ENCODE peak calls at places on chromosomes 1 and 21, in five cellular contexts. One of them, this sample, is unnamed.

GRCh38 chr21:42112857-42113256 is 41.7 kb downstream of the UMODL1 start:
- DNase-seq in transverse colon: no peak
- DNase-seq in upper lobe of right lung: no peak
- DNase-seq in adrenal gland: no peak
- DNase-seq in A673: peak; percentile 33
- DNase-seq in this sample: no peak

GRCh38 chr1:91557039-91557690 is 56.5 kb downstream of the CDC7 start:
- DNase-seq in transverse colon: no peak
- DNase-seq in upper lobe of right lung: no peak
- DNase-seq in adrenal gland: no peak
- DNase-seq in A673: no peak
- DNase-seq in this sample: no peak

GRCh38 chr21:41631564-41632461 is 123.9 kb upstream of the TMPRSS2 start:
- DNase-seq in transverse colon: peak; percentile 83
- DNase-seq in upper lobe of right lung: peak; percentile 84
- DNase-seq in adrenal gland: no peak
- DNase-seq in A673: no peak
- DNase-seq in this sample: no peak

GRCh38 chr1:219917281-219917680 is 11.1 kb downstream of the SLC30A10 start:
- DNase-seq in transverse colon: no peak
- DNase-seq in upper lobe of right lung: no peak
- DNase-seq in adrenal gland: no peak
- DNase-seq in A673: no peak
- DNase-seq in this sample: no peak

GRCh38 chr1:51966559-51966958 is 23.9 kb downstream of the RAB3B start:
- DNase-seq in transverse colon: no peak
- DNase-seq in upper lobe of right lung: no peak
- DNase-seq in adrenal gland: no peak
- DNase-seq in A673: peak; percentile 79
- DNase-seq in this sample: no peak

GRCh38 chr1:155326659-155327058 is 6.0 kb downstream of the RUSC1 start:
- DNase-seq in transverse colon: no peak
- DNase-seq in upper lobe of right lung: no peak
- DNase-seq in adrenal gland: no peak
- DNase-seq in A673: no peak
- DNase-seq in this sample: no peak

GRCh38 chr1:33762099-33762830 is 101.6 kb upstream of the HMGB4 start:
- DNase-seq in transverse colon: no peak
- DNase-seq in upper lobe of right lung: no peak
- DNase-seq in adrenal gland: no peak
- DNase-seq in A673: no peak
- DNase-seq in this sample: no peak

GRCh38 chr21:24729568-24729967 is 877.7 kb downstream of the MRPL39 start:
- DNase-seq in transverse colon: no peak
- DNase-seq in upper lobe of right lung: no peak
- DNase-seq in adrenal gland: no peak
- DNase-seq in A673: no peak
- DNase-seq in this sample: no peak

GRCh38 chr1:197675475-197676324 is 99.6 kb downstream of the DENND1B start:
- DNase-seq in transverse colon: peak; percentile 11
- DNase-seq in upper lobe of right lung: no peak
- DNase-seq in adrenal gland: peak; percentile 21
- DNase-seq in A673: peak; percentile 26
- DNase-seq in this sample: no peak

GRCh38 chr1:67833595-67833926 is 294 bp upstream of the GNG12 start:
- DNase-seq in transverse colon: no peak
- DNase-seq in upper lobe of right lung: no peak
- DNase-seq in adrenal gland: peak; percentile 68
- DNase-seq in A673: peak; percentile 48
- DNase-seq in this sample: no peak

GRCh38 chr1:53448241-53448841 is 10.9 kb upstream of the DMRTB1 start:
- DNase-seq in transverse colon: no peak
- DNase-seq in upper lobe of right lung: no peak
- DNase-seq in adrenal gland: no peak
- DNase-seq in A673: no peak
- DNase-seq in this sample: no peak

GRCh38 chr1:81834921-81835698 is 34.4 kb downstream of the ADGRL2 start:
- DNase-seq in transverse colon: no peak
- DNase-seq in upper lobe of right lung: no peak
- DNase-seq in adrenal gland: no peak
- DNase-seq in A673: no peak
- DNase-seq in this sample: no peak

DNA sequence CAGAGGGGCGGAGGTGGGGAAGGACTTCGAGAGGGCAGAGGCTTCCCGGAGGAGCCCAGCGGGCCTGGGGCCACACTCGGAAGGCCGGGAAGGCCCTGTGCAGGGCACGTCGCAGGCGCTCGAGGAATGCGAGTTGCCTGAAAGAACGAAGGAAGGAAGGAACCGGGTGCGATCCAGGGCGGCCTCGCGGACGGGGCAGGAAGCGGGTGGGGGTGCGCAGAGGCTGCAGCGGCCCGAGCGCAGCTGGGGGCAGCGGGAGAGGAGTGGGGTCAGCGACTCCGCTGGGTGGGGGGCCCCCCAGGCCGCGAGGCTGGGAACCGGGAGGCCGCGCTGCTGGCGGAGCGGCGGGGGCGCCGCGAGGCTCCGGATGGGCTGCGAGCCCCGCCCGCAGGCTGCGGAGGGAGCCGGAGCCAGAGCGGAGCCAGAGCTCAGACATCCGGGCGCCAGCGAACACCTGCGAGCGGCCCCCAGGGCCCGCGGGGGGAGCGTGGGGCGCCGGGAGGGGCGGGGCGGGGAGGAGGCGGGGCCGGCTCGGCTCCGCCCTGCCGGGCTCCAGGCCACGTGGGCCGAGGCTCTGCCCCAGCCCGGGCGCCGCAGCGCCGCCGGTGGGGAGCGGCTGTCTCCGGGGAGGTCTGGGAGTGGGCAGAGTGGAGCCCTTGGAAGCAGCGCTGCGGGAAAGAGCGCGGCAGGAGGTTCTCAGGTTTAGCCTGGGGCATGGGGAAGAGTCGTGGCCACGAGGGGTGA is 4.6 kb downstream of the ID3 start:
- DNase-seq in transverse colon: peak; percentile 90
- DNase-seq in upper lobe of right lung: peak; percentile 93
- DNase-seq in adrenal gland: peak; percentile 74
- DNase-seq in A673: peak; percentile 93
- DNase-seq in this sample: peak; percentile 92
- H3K4me1 ChIP-seq in transverse colon: peaks cover 51% of the 10 kb centered on the region
- H3K4me1 ChIP-seq in upper lobe of right lung: peaks cover 40% of the 10 kb centered on the region
- H3K4me1 ChIP-seq in adrenal gland: peaks cover 10% of the 10 kb centered on the region
- H3K4me1 ChIP-seq in A673: peaks cover 55% of the 10 kb centered on the region
- H3K4me1 ChIP-seq in this sample: peaks cover 37% of the 10 kb centered on the region

DNA sequence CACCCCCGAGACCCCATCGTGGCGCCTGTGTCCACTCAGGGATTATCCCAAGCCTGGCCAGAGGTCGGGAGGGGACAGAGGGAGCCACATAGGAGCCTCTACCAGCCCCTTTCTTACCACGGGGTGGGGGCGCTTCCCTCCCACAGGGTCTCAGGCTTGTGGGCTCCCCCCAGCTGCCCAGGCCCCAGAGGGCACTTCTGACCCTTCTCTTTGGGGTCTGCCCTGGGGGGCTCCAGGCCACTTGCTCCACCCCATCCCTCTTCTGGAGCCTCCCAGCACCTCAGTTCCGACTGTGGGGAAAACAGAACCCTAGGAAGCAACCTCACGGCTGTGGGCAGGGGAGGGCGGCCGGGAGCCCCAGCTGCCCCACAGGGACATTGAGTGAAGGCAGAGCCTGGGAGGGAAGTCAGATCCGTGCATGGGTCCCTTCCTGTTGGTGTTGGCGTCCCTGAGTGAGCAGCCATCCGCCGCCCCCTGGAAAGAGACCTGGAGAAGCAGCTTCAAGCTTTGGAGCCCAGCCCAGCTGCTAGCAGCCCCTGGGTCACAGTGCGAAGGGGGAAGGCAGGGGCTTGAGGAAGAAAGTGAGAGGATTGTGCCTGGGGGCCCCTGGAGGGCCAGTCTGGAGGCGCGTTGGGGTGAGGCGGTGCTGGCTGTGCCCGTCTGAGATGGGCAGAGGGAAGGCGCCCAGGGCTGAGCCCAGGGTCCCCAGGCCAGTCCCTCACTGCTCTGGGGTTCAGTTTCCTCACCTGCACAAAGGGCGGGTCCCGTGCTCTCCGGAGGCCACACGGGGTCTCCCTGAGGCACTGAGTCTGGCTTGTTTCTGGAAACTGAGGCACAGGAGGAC is 22.1 kb downstream of the RRP1 start:
- DNase-seq in transverse colon: no peak
- DNase-seq in upper lobe of right lung: no peak
- DNase-seq in adrenal gland: no peak
- DNase-seq in A673: no peak
- DNase-seq in this sample: no peak
- H3K27ac ChIP-seq in transverse colon: no peak overlapping the region
- H3K27ac ChIP-seq in upper lobe of right lung: no peak overlapping the region
- H3K27ac ChIP-seq in adrenal gland: no peak overlapping the region
- H3K27ac ChIP-seq in A673: no peak overlapping the region
- H3K27ac ChIP-seq in this sample: no peak overlapping the region

GRCh38 chr1:206604861-206605260 is 7.4 kb downstream of the EIF2D start:
- DNase-seq in transverse colon: no peak
- DNase-seq in upper lobe of right lung: no peak
- DNase-seq in adrenal gland: no peak
- DNase-seq in A673: no peak
- DNase-seq in this sample: no peak

GRCh38 chr1:206612129-206612876 is at the start of gene EIF2D:
- DNase-seq in transverse colon: peak; percentile 96
- DNase-seq in upper lobe of right lung: peak; percentile 97
- DNase-seq in adrenal gland: peak; percentile 94
- DNase-seq in A673: peak; percentile 96
- DNase-seq in this sample: peak; percentile 96

GRCh38 chr1:206608108-206608698 is 4.1 kb downstream of the EIF2D start:
- DNase-seq in transverse colon: peak; percentile 34
- DNase-seq in upper lobe of right lung: no peak
- DNase-seq in adrenal gland: no peak
- DNase-seq in A673: peak; percentile 43
- DNase-seq in this sample: no peak

GRCh38 chr1:206609229-206609991 is 2.9 kb downstream of the EIF2D start:
- DNase-seq in transverse colon: no peak
- DNase-seq in upper lobe of right lung: no peak
- DNase-seq in adrenal gland: no peak
- DNase-seq in A673: no peak
- DNase-seq in this sample: no peak

DNA sequence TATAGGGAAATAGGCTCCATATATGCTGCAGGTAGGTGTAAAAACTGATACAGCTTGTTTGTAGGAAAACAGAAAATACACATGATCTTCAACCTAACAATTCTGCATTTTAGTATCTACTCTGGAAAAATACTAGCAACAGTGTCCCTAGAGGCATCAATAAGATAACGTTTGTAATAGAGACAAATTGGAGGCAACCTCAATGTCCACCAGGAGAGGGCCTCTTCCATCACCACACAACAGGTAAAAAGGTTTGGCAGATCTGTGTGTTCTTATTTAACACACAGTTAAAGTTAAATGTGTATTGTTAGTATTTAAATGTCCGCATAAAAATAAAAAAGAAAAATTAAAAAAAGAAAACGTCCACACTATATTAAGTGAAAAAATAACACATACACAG is 5.4 kb downstream of the EIF2D start:
- DNase-seq in transverse colon: no peak
- DNase-seq in upper lobe of right lung: no peak
- DNase-seq in adrenal gland: no peak
- DNase-seq in A673: peak; percentile 52
- DNase-seq in this sample: no peak
- TF ChIP-seq CTCF in transverse colon: peak; percentile 17
- TF ChIP-seq CTCF in upper lobe of right lung: peak; percentile 12
- TF ChIP-seq CTCF in adrenal gland: peak; percentile 41
- TF ChIP-seq CTCF in A673: peak; percentile 53
- TF ChIP-seq CTCF in this sample: peak; percentile 46

DNA sequence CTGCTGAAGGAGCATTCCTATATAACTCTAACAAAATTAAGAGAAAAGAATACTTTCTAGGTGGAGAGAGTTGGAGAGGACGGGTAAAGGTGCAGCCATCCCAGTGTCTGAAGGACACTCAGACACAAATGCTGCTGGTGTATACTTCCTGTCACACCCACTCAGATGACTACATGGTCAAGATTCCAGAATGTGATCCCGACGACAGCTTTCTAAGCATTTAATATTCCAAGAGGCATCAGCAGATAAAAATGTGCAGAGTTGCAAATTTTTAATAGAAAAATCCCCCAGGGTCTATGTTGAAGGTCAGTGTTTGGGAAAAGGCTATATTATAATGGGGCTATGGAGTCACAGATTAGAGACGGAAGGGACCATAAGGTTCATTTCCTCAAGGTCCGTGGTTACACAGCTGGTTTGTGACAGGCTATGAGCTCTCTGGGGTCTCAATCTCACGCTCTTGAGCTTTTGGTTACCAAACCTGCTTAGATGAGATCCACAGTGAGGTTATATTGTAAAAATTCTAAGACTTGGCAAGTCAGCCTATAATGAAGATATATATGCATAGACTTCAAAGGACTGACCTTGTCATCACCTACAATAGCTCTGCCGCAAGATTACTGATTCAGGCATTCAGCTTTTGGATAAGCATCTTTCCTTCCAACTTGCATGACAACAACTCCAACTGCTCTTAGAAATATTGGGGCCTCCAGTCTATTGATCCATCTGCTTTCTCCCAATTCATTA is 35.1 kb downstream of the ZNF281 start:
- DNase-seq in transverse colon: no peak
- DNase-seq in upper lobe of right lung: no peak
- DNase-seq in adrenal gland: no peak
- DNase-seq in A673: no peak
- DNase-seq in this sample: no peak
- H3K4me1 ChIP-seq in transverse colon: peaks cover 3% of the 10 kb centered on the region
- H3K4me1 ChIP-seq in upper lobe of right lung: peaks cover 5% of the 10 kb centered on the region
- H3K4me1 ChIP-seq in adrenal gland: no peaks in the 10 kb centered on the region
- H3K4me1 ChIP-seq in A673: no peaks in the 10 kb centered on the region
- H3K4me1 ChIP-seq in this sample: no peaks in the 10 kb centered on the region

GRCh38 chr1:184823080-184823479 is 68.4 kb upstream of the EDEM3 start:
- DNase-seq in transverse colon: no peak
- DNase-seq in upper lobe of right lung: no peak
- DNase-seq in adrenal gland: no peak
- DNase-seq in A673: peak; percentile 20
- DNase-seq in this sample: no peak
- H3K27ac ChIP-seq in transverse colon: peak overlapping the region; percentile 45
- H3K27ac ChIP-seq in upper lobe of right lung: no peak overlapping the region
- H3K27ac ChIP-seq in adrenal gland: no peak overlapping the region
- H3K27ac ChIP-seq in A673: no peak overlapping the region
- H3K27ac ChIP-seq in this sample: no peak overlapping the region

GRCh38 chr1:935751-936231 is 12.1 kb downstream of the SAMD11 start:
- DNase-seq in transverse colon: no peak
- DNase-seq in upper lobe of right lung: no peak
- DNase-seq in adrenal gland: no peak
- DNase-seq in A673: peak; percentile 93
- DNase-seq in this sample: no peak
- TF ChIP-seq CTCF in transverse colon: no peak
- TF ChIP-seq CTCF in upper lobe of right lung: no peak
- TF ChIP-seq CTCF in adrenal gland: no peak
- TF ChIP-seq CTCF in A673: no peak
- TF ChIP-seq CTCF in this sample: no peak